ENCODE peak calls at places on chromosomes 4 and X, in four cellular contexts. G, U, Q and B are unnamed samples. For H3K9me2, the result is how much of the 10 kb centered on the place peaks cover.

GRCh38 chr4:165760182-165760581 is 112.9 kb upstream of the TLL1 start:
- DNase-seq in G (no peak), U (no peak), Q (no peak), B (no peak)

GRCh38 chr4:149790172-149790907 is 25.3 kb downstream of the IQCM start:
- DNase-seq in G (no peak), U (no peak), Q (no peak), B (no peak)

GRCh38 chrX:19863237-19864223 is 23.9 kb downstream of the SH3KBP1 start:
- DNase-seq in G (no peak), U (no peak), Q (peak), B (no peak)

GRCh38 chr4:169079942-169080827 is 70.1 kb upstream of the CBR4 start:
- DNase-seq in G (peak), U (no peak), Q (peak), B (no peak)

GRCh38 chrX:154436597-154437397 is at the start of gene GDI1:
- DNase-seq in G (peak), U (no peak), Q (peak), B (peak)

GRCh38 chrX:79266702-79267101 is 100.4 kb downstream of the ITM2A start:
- DNase-seq in G (no peak), U (no peak), Q (no peak), B (no peak)

GRCh38 chr4:155809835-155810234 is 51.0 kb downstream of the GUCY1B1 start:
- DNase-seq in G (peak), U (no peak), Q (peak), B (peak)

GRCh38 chr4:173178144-173178543 is 9.5 kb downstream of the GALNT7 start:
- DNase-seq in G (no peak), U (no peak), Q (no peak), B (no peak)

GRCh38 chrX:40871385-40872082 is 136.2 kb upstream of the MED14 start:
- DNase-seq in G (no peak), U (no peak), Q (peak), B (no peak)

GRCh38 chrX:96918864-96919263 is 35.2 kb downstream of the RPA4 start:
- DNase-seq in G (no peak), U (no peak), Q (no peak), B (no peak)

GRCh38 chr4:10866691-10867090 is 182.1 kb upstream of the CLNK start:
- DNase-seq in G (no peak), U (no peak), Q (no peak), B (no peak)

GRCh38 chr4:83083925-83084475 is 30.5 kb downstream of the PLAC8 start:
- DNase-seq in G (no peak), U (no peak), Q (no peak), B (peak)

GRCh38 chr4:127776620-127777019 is 5.5 kb upstream of the HSPA4L start:
- DNase-seq in G (no peak), U (peak), Q (no peak), B (no peak)

GRCh38 chr4:36288727-36289126 is 7.3 kb downstream of the DTHD1 start:
- DNase-seq in G (no peak), U (no peak), Q (no peak), B (no peak)

GRCh38 chr4:90174622-90175023 is 47.4 kb downstream of the CCSER1 start:
- DNase-seq in G (peak), U (peak), Q (no peak), B (peak)

GRCh38 chrX:144683247-144683646 is 564.1 kb upstream of the SPANXN1 start:
- DNase-seq in G (no peak), U (no peak), Q (no peak), B (no peak)

GRCh38 chr4:180521181-180521580 is 1722.0 kb upstream of the TENM3 start:
- DNase-seq in G (no peak), U (no peak), Q (no peak), B (no peak)

GRCh38 chr4:90112715-90113114 is 14.5 kb upstream of the CCSER1 start:
- DNase-seq in G (no peak), U (no peak), Q (no peak), B (no peak)

GRCh38 chr4:70589785-70590184 is 2.3 kb upstream of the AMBN start:
- DNase-seq in G (no peak), U (no peak), Q (no peak), B (no peak)

GRCh38 chr4:13340672-13341071 is 143.5 kb downstream of the RAB28 start:
- DNase-seq in G (no peak), U (no peak), Q (no peak), B (no peak)

GRCh38 chr4:108247511-108248088 is 78.9 kb upstream of the LEF1 start:
- DNase-seq in G (peak), U (peak), Q (no peak), B (peak)

GRCh38 chr4:141462361-141462760 is 174.0 kb upstream of the IL15 start:
- DNase-seq in G (no peak), U (no peak), Q (peak), B (no peak)

GRCh38 chr4:98618670-98619069 is 39.7 kb downstream of the TSPAN5 start:
- DNase-seq in G (no peak), U (no peak), Q (no peak), B (no peak)

DNA sequence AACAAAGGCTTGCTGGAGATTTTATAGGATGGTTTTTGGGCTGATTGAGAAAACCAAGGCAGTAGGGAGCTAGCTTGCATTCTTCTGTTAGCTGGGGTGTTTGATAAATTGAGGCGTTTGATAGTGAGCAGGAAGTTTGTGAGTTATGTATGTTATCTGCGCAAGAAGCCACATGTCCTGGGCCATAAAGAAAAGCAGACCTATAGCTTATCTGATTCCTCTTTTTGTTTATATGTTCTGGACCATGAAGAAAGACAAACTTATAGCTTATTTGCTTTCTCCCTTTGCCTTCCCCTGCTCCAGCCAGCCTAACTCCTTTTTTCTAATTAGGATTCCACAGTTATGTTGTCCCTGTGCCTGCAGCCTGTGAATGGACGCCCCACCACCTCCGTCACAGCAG is 9.2 kb downstream of the HNRNPH2 start:
- DNase-seq in G (no peak), U (no peak), Q (no peak), B (no peak)
- H3K27ac ChIP-seq in G (peak), U (no peak), Q (no peak), B (no peak)

GRCh38 chr4:48604527-48604926 is 114.5 kb downstream of the ZAR1 start:
- DNase-seq in G (no peak), U (no peak), Q (no peak), B (no peak)

GRCh38 chr4:48602763-48603162 is 112.7 kb downstream of the ZAR1 start:
- DNase-seq in G (no peak), U (peak), Q (peak), B (no peak)

GRCh38 chr4:48604041-48604440 is 114.0 kb downstream of the ZAR1 start:
- DNase-seq in G (no peak), U (no peak), Q (no peak), B (no peak)

GRCh38 chr4:48602222-48602621 is 112.2 kb downstream of the ZAR1 start:
- DNase-seq in G (no peak), U (no peak), Q (peak), B (no peak)

GRCh38 chr4:48603366-48604003 is 113.4 kb downstream of the ZAR1 start:
- DNase-seq in G (peak), U (no peak), Q (no peak), B (no peak)
- H3K9me2 ChIP-seq in G (under half), U (under half), Q (under half), B (under half)

DNA sequence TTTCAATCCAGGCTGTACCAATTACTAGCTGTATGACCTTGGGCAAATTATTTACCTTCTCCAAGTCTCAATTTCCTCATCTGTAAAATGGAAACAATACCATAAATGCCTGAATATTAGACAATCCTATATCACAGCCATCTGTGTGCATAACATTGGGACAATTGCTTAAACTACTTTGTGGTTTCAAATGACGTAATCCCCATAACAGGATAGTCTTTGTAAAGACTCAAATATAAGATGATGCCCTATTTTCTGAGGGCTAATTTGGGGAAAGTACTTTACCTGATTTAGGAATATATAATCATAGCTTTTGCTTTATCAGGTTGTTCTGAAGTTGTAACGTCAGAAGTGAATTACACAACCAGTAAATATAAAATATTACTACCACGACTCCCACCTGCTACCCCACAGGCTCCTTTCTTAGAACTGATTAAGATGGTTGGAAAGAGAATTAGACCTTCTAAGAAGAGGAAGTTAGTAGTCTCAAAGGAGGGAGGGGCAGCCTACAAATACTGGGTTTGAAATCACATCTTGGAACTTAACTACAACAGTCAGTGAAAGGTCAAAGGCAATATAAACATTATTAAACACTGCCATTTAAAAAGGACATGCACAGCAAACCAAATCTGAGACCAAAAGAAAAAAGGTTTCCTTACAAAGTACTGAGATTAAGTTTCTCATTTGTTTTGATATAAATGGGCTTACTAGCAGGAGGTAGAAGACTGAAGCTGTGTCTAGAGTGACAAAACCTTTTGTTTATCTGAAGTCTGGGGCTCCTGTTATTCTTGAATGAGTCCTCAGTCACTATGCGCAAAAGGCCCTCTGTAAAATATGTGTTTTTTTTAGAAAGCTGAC is 215.0 kb downstream of the SCFD2 start:
- DNase-seq in G (no peak), U (no peak), Q (no peak), B (no peak)
- H3K27ac ChIP-seq in G (no peak), U (no peak), Q (no peak), B (no peak)

DNA sequence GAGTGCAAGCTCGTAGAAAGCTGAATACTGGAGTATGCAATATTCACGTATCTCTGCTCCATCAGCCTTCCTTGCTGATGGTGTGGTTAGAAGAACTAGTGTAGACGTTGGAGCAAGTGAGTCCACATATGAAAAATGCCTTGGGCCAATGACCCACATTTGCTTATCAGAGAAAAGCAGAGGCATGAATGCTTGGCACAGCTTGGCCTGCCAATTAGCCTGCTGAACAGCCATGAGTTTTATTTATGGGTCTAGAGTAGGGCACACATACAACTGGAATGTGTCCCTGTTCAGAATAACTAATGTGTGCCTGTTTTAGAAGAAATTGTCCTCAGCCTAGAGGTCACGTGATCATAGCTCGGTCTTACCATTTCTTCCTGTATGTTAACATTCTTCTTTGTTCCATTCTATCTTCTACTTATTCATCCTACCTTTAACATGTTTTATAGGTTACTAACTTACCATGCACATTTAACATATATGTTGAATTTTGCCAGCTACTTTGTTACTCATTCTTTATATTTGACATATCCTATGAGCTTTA is 432.7 kb upstream of the AADAT start:
- DNase-seq in G (no peak), U (no peak), Q (no peak), B (no peak)
- H3K9me2 ChIP-seq in G (under half), U (under half), Q (under half), B (under half)

GRCh38 chrX:47143894-47144625 is 442 bp downstream of the NDUFB11 start:
- DNase-seq in G (peak), U (no peak), Q (peak), B (peak)
- H3K27ac ChIP-seq in G (peak), U (peak), Q (peak), B (peak)

DNA sequence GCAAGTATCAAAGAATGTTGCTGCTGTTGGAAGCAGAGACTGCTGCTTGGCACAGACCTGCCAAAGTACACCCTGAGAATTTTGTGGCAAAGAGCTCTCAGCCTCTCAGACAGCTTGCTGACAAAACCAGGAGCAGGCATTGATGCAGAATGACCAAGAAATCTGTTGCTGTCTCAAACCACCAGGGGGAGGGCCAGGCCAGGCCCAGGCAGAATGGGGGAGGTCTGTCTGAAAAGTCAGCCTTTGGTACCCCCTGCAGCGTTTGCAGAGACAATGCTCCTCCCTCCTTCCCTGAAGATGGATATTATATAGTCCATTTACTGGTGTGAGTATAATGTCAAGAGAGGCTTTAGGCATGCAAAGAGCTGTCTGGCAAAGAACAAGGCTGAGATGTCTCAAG is 52.9 kb upstream of the TRPC5OS start:
- DNase-seq in G (peak), U (no peak), Q (peak), B (peak)
- H3K9me2 ChIP-seq in G (under half), U (under half), Q (under half), B (under half)

GRCh38 chr4:992297-993110 is 700 bp downstream of the SLC26A1 start:
- DNase-seq in G (peak), U (peak), Q (no peak), B (no peak)

GRCh38 chr4:990746-991367 is 2.3 kb downstream of the SLC26A1 start:
- DNase-seq in G (no peak), U (no peak), Q (no peak), B (no peak)

GRCh38 chr4:993111-994029 is at the start of gene SLC26A1:
- DNase-seq in G (peak), U (no peak), Q (no peak), B (no peak)

GRCh38 chr4:989722-990471 is 3.1 kb downstream of the IDUA start:
- DNase-seq in G (no peak), U (no peak), Q (no peak), B (no peak)

GRCh38 chr4:991451-992296 is 1.5 kb downstream of the SLC26A1 start:
- DNase-seq in G (no peak), U (no peak), Q (no peak), B (no peak)
- H3K27ac ChIP-seq in G (peak), U (no peak), Q (no peak), B (no peak)

GRCh38 chr4:14834382-14834781 is 167.9 kb upstream of the CPEB2 start:
- DNase-seq in G (no peak), U (no peak), Q (no peak), B (no peak)

GRCh38 chr4:14829795-14830194 is 172.5 kb upstream of the CPEB2 start:
- DNase-seq in G (no peak), U (no peak), Q (no peak), B (no peak)

GRCh38 chr4:14835288-14835687 is 167.0 kb upstream of the CPEB2 start:
- DNase-seq in G (no peak), U (no peak), Q (no peak), B (no peak)

GRCh38 chr4:14833053-14833452 is 169.2 kb upstream of the CPEB2 start:
- DNase-seq in G (no peak), U (no peak), Q (no peak), B (no peak)

DNA sequence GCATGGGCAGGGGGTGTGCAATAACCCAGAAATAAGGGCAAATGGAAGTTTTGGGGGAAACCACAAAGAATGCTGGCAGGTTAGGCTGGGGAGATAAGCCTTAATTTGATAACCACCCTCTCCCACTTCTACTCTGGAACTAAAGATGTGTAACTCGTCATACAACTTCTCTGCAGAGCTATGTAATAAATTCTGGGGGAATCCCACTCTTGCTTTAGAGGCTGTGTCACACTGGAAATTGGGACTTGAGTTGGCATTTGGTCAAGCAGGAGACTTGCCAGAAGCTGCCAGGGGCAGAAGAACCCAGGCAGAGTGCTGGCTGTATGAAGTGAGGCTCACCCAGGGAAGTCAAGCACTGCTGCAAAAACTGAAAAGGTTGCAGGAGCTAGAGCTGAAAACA is 170.8 kb upstream of the CPEB2 start:
- DNase-seq in G (no peak), U (peak), Q (no peak), B (no peak)
- H3K9me2 ChIP-seq in G (under half), U (under half), Q (under half), B (under half)

DNA sequence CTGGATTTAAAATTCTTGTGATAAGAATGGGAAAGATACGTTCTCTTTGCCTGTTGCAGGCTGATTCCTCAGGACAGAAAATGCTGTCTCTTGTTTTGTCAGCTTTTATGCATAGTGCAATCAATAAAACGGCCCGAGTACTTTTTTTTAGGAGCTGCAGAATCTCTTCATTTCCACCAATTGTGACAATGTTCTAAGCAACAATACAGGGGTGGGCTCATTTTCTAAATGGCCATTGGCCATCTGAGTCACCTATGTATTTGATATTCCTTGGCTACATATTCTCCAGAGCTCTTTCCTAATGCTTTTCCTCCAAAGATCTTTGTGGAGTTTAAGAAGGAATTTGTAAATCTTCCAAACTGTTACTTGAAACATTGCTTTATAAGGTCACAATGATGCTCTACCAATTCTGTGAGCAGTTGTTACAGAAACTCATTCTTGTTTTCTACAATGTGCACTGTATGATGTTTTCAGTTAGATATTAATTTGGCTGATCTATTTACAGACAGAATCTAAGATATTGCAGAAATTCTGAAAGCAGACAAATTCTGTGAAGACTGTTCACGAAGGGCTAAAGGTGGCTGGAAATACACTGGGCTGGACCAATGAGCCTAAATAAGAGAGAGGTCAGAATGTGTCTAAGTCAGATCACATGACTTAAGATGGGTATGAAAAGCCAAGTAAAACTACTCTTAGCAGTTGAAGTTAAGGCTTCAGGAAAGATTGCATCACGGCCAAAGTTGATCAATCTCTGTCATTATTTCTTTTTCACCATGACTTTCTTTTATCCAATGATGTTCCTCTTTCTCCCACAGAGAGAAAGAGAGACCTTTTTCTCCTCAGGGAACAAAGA is 33.4 kb downstream of the TAPT1 start:
- DNase-seq in G (no peak), U (no peak), Q (no peak), B (no peak)
- H3K27ac ChIP-seq in G (no peak), U (no peak), Q (no peak), B (no peak)

GRCh38 chr4:125043453-125043852 is 271.3 kb upstream of the FAT4 start:
- DNase-seq in G (no peak), U (no peak), Q (no peak), B (no peak)
- H3K9me2 ChIP-seq in G (under half), U (under half), Q (under half), B (under half)